ENCODE peak calls at places on chromosomes 7 and 10, in five cellular contexts. R, W, Y, T and Q are unnamed samples.

GRCh38 chr10:109393425-109393824 is 529.9 kb downstream of the XPNPEP1 start:
- DNase-seq in R (no peak), W (no peak), Y (no peak), T (no peak), Q (no peak)

GRCh38 chr7:149719050-149719899 is 54.1 kb downstream of the ZNF467 start:
- DNase-seq in R (peak), W (peak), Y (no peak), T (no peak), Q (peak)

GRCh38 chr10:35940067-35940989 is 298.2 kb upstream of the FZD8 start:
- DNase-seq in R (no peak), W (no peak), Y (no peak), T (no peak), Q (peak)

GRCh38 chr7:50588937-50589336 is 23.7 kb upstream of the DDC start:
- DNase-seq in R (no peak), W (no peak), Y (no peak), T (no peak), Q (no peak)

GRCh38 chr7:107579546-107579880 is 533 bp upstream of the BCAP29 start:
- DNase-seq in R (no peak), W (no peak), Y (no peak), T (no peak), Q (no peak)

GRCh38 chr10:32887481-32887880 is 70.5 kb downstream of the ITGB1 start:
- DNase-seq in R (peak), W (no peak), Y (no peak), T (no peak), Q (no peak)

GRCh38 chr10:79348640-79348988 is 1.3 kb downstream of the PPIF start:
- DNase-seq in R (peak), W (no peak), Y (no peak), T (peak), Q (peak)

GRCh38 chr10:58210160-58210559 is 57.5 kb downstream of the IPMK start:
- DNase-seq in R (peak), W (no peak), Y (no peak), T (no peak), Q (no peak)

GRCh38 chr7:45596665-45597095 is 22.5 kb downstream of the ADCY1 start:
- DNase-seq in R (no peak), W (no peak), Y (peak), T (no peak), Q (no peak)

GRCh38 chr10:118220346-118220745 is 121.8 kb downstream of the FAM204A start:
- DNase-seq in R (no peak), W (no peak), Y (no peak), T (no peak), Q (no peak)

GRCh38 chr10:78754269-78755074 is 314.3 kb upstream of the ZMIZ1 start:
- DNase-seq in R (no peak), W (peak), Y (no peak), T (no peak), Q (peak)

GRCh38 chr7:1537631-1538412 is 7.3 kb downstream of the MAFK start:
- DNase-seq in R (peak), W (peak), Y (peak), T (peak), Q (peak)

GRCh38 chr10:70564901-70565351 is 37.6 kb downstream of the PRF1 start:
- DNase-seq in R (peak), W (no peak), Y (no peak), T (no peak), Q (no peak)

GRCh38 chr10:83545901-83546391 is 593.4 kb upstream of the GHITM start:
- DNase-seq in R (no peak), W (peak), Y (no peak), T (no peak), Q (peak)

GRCh38 chr10:129915526-129916378 is 48.3 kb downstream of the EBF3 start:
- DNase-seq in R (peak), W (no peak), Y (peak), T (no peak), Q (no peak)

GRCh38 chr7:137757146-137757925 is 89.4 kb downstream of the DGKI start:
- DNase-seq in R (no peak), W (peak), Y (no peak), T (no peak), Q (no peak)

GRCh38 chr10:8312861-8313260 is 258.4 kb downstream of the GATA3 start:
- DNase-seq in R (no peak), W (peak), Y (no peak), T (no peak), Q (peak)

GRCh38 chr7:91242097-91242846 is 22.0 kb upstream of the FZD1 start:
- DNase-seq in R (no peak), W (peak), Y (no peak), T (no peak), Q (peak)

GRCh38 chr7:128352138-128352537 is 8.4 kb upstream of the RBM28 start:
- DNase-seq in R (peak), W (no peak), Y (peak), T (peak), Q (peak)

GRCh38 chr7:7681191-7681935 is 37.0 kb downstream of the RPA3 start:
- DNase-seq in R (no peak), W (peak), Y (no peak), T (no peak), Q (peak)

GRCh38 chr7:82441916-82442478 is 1.6 kb downstream of the CACNA2D1 start:
- DNase-seq in R (no peak), W (peak), Y (no peak), T (no peak), Q (peak)

GRCh38 chr10:63208981-63209380 is 75.9 kb downstream of the NRBF2 start:
- DNase-seq in R (no peak), W (peak), Y (no peak), T (no peak), Q (peak)

GRCh38 chr7:68936501-68936900 is 661.8 kb upstream of the AUTS2 start:
- DNase-seq in R (no peak), W (no peak), Y (no peak), T (no peak), Q (no peak)

GRCh38 chr10:110471566-110472139 is 26.1 kb upstream of the DUSP5 start:
- DNase-seq in R (no peak), W (peak), Y (no peak), T (no peak), Q (peak)

GRCh38 chr7:130821864-130822263 is 87.9 kb upstream of the KLF14 start:
- DNase-seq in R (no peak), W (peak), Y (no peak), T (no peak), Q (no peak)

GRCh38 chr7:151248191-151249033 is at the start of gene SMARCD3:
- DNase-seq in R (peak), W (peak), Y (no peak), T (peak), Q (peak)

GRCh38 chr10:29926649-29927048 is 132.7 kb downstream of the JCAD start:
- DNase-seq in R (no peak), W (peak), Y (no peak), T (no peak), Q (peak)

GRCh38 chr10:44379907-44380306 is 5.0 kb downstream of the CXCL12 start:
- DNase-seq in R (no peak), W (no peak), Y (no peak), T (no peak), Q (no peak)
- H3K4me3 ChIP-seq in R (no peak), W (no peak), Y (no peak), T (no peak), Q (no peak)

DNA sequence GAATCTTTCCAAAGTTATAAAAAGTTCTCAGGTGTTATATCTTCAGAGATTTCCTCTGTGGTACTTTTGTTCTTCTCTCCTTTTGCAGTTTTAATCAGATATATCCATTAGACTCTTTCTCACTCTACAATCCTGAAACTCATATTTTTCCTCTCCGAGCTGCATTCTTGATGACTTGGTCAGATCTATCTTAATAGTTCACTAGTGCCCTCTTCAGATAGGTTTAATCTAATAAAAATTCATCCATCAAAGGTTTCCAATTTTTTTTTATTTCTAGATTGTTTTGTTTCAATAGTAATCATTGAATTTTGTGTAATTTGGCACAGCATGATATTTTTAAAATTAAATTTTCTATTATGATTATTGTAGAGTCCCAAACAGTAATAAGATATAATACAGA is 21.8 kb upstream of the DGKB start:
- DNase-seq in R (no peak), W (no peak), Y (no peak), T (no peak), Q (peak)
- TF ChIP-seq CTCF in R (no peak), W (no peak), Y (no peak), T (no peak), Q (peak)

DNA sequence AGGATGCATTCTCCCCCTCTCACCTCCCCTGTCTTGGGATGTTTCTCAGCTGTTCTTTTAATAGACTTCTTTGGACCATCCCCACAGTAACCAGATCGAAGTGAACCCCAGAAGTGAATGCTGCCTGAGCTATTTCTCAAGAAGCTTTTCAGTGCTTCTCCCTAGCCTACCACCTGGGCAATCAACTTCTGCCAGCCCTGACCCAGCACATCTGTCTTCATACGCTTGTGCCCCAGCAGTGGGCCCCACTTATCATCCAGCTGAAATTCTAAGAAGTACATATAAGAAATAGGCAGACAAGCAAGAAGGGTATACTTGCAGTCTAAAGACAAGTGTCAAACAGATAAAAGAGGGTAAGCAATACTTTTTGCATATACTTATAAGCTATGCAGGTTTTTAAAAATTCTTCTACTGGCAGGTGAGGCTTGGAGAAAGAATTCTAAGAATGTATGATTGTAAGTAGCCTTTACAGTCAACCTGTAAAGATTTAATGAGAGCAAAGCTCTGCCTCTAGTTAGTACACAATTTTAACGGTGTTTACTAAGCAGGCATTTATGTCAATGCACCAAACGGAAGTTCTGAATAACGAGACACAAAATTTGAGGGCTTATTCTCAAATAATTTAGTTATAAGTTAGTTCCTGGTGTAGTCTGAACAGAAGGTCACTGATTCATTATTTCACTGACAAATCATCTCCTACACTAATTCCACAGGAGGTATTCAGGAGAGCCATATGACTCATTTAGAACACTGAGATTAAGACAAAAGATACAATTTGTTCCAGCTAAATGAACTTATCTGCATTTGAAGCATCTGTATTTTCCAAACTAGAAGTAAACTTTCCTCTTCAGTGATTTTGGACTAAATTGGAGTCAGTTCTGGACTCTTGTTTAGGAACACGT is 83.3 kb downstream of the RNLS start:
- DNase-seq in R (no peak), W (peak), Y (no peak), T (no peak), Q (peak)
- H3K4me3 ChIP-seq in R (no peak), W (no peak), Y (no peak), T (no peak), Q (no peak)

GRCh38 chr7:99997545-99998137 is 17.8 kb upstream of the ZKSCAN1 start:
- DNase-seq in R (peak), W (no peak), Y (peak), T (peak), Q (peak)
- TF ChIP-seq CTCF in R (peak), W (no peak), Y (peak), T (peak), Q (peak)

GRCh38 chr10:112605063-112605462 is 158.0 kb downstream of the VTI1A start:
- DNase-seq in R (no peak), W (no peak), Y (no peak), T (no peak), Q (no peak)

GRCh38 chr10:112603062-112603461 is 156.0 kb downstream of the VTI1A start:
- DNase-seq in R (no peak), W (no peak), Y (no peak), T (no peak), Q (no peak)

DNA sequence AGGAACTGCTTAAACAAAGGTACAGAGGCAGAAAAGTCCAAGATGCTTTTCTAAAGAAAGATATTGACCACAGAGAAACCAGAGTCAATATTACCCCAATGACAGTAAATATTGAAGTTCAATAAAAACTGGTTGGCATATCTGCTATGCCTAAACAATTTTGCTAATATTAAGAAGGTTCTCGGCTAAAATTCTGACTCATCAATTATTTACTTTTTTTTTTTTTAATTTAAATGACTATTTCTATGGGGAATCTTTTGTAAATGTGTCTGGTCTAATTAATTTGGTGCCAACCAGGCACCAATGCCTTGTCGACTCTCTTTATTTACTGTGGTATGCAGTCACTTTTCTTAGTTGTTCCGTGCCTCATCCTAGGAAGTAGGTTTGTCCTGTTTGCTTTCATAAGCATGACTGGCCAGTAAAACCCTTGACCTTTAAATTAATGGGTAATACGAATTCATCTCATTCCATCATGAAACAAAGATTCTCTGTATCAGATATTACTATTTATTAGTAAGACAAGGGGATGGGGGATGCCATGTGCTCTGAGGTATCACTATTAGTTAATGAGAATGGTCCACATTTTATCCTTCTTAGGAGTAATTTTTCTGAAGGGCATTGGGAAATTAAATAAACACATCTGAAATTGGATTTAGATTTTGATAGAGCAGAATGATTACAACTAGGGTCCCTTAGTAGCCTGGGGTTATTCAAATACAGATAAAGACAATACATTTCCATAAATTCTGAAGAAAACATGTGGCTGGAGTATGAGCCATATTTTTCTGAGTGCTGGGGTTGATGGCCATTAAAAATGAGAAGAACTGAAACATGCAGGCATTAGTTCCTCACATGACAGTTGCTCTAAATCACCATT is 154.4 kb downstream of the VTI1A start:
- DNase-seq in R (no peak), W (no peak), Y (no peak), T (no peak), Q (no peak)
- H3K4me3 ChIP-seq in R (no peak), W (no peak), Y (no peak), T (no peak), Q (no peak)